ENCODE peak calls at places on chromosome 4, in four cellular contexts. One of them, this sample, is unnamed.

GRCh38 chr4:167622481-167623240 is 388.4 kb upstream of the SPOCK3 start:
- DNase-seq in HepG2: peak; percentile 10
- DNase-seq in SK-N-SH: peak; percentile 53
- DNase-seq in K562: peak; percentile 50
- DNase-seq in this sample: peak; percentile 70

GRCh38 chr4:46993075-46994006 is at the start of gene GABRA4:
- DNase-seq in HepG2: no peak
- DNase-seq in SK-N-SH: no peak
- DNase-seq in K562: no peak
- DNase-seq in this sample: peak; percentile 53

GRCh38 chr4:47483722-47484121 is 1.4 kb upstream of the ATP10D start:
- DNase-seq in HepG2: no peak
- DNase-seq in SK-N-SH: no peak
- DNase-seq in K562: no peak
- DNase-seq in this sample: no peak

GRCh38 chr4:127006509-127006908 is 626.2 kb upstream of the INTU start:
- DNase-seq in HepG2: no peak
- DNase-seq in SK-N-SH: no peak
- DNase-seq in K562: no peak
- DNase-seq in this sample: no peak

GRCh38 chr4:98318521-98318920 is 57.3 kb downstream of the RAP1GDS1 start:
- DNase-seq in HepG2: peak; percentile 70
- DNase-seq in SK-N-SH: no peak
- DNase-seq in K562: no peak
- DNase-seq in this sample: no peak

GRCh38 chr4:38449506-38450174 is 214.4 kb upstream of the KLF3 start:
- DNase-seq in HepG2: peak; percentile 51
- DNase-seq in SK-N-SH: no peak
- DNase-seq in K562: no peak
- DNase-seq in this sample: peak; percentile 55

GRCh38 chr4:30821891-30822612 is 101.9 kb downstream of the PCDH7 start:
- DNase-seq in HepG2: no peak
- DNase-seq in SK-N-SH: peak; percentile 10
- DNase-seq in K562: no peak
- DNase-seq in this sample: no peak

GRCh38 chr4:122826596-122827257 is at the start of gene FGF2:
- DNase-seq in HepG2: no peak
- DNase-seq in SK-N-SH: peak; percentile 89
- DNase-seq in K562: peak; percentile 76
- DNase-seq in this sample: peak; percentile 78

GRCh38 chr4:121817701-121818100 is 6.0 kb downstream of the CCNA2 start:
- DNase-seq in HepG2: no peak
- DNase-seq in SK-N-SH: no peak
- DNase-seq in K562: no peak
- DNase-seq in this sample: no peak

GRCh38 chr4:187491959-187492358 is 503.6 kb upstream of the ZFP42 start:
- DNase-seq in HepG2: no peak
- DNase-seq in SK-N-SH: no peak
- DNase-seq in K562: no peak
- DNase-seq in this sample: no peak

GRCh38 chr4:86935833-86936721 is 1.3 kb downstream of the AFF1 start:
- DNase-seq in HepG2: peak; percentile 62
- DNase-seq in SK-N-SH: no peak
- DNase-seq in K562: peak; percentile 91
- DNase-seq in this sample: peak; percentile 74

GRCh38 chr4:108683479-108683878 is 33.1 kb downstream of the OSTC start:
- DNase-seq in HepG2: peak; percentile 15
- DNase-seq in SK-N-SH: peak; percentile 8
- DNase-seq in K562: peak; percentile 30
- DNase-seq in this sample: no peak

GRCh38 chr4:54063224-54063623 is 1.2 kb downstream of the CHIC2 start:
- DNase-seq in HepG2: peak; percentile 52
- DNase-seq in SK-N-SH: no peak
- DNase-seq in K562: peak; percentile 11
- DNase-seq in this sample: no peak

GRCh38 chr4:47065099-47065498 is 33.7 kb downstream of the GABRB1 start:
- DNase-seq in HepG2: no peak
- DNase-seq in SK-N-SH: no peak
- DNase-seq in K562: no peak
- DNase-seq in this sample: no peak

GRCh38 chr4:189021831-189022230 is 882.6 kb downstream of the TRIML1 start:
- DNase-seq in HepG2: no peak
- DNase-seq in SK-N-SH: no peak
- DNase-seq in K562: no peak
- DNase-seq in this sample: no peak

DNA sequence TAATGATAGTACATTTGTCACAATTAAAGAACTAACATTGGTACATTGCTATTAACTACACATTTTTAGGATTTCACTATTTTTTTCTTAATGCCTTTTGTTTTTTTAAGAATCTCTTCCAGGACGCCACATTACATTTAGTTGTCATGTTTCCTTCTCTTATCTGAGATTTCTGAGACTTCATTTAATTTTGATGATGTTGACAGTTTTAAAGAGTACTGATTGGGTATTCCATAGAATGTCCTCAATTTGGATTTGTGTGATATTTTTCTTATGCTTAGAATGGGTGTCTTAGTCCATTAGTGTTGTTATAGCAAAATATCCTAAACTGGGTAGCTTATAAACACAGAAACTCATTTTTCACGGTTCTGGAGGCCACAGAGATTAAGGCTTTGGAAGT is 1095.5 kb upstream of the LCORL start:
- DNase-seq in HepG2: no peak
- DNase-seq in SK-N-SH: no peak
- DNase-seq in K562: no peak
- DNase-seq in this sample: no peak
- TF ChIP-seq FOXJ3 in HepG2: no peak
- TF ChIP-seq FOXJ3 in SK-N-SH: no peak
- TF ChIP-seq FOXJ3 in K562: no peak
- TF ChIP-seq FOXJ3 in this sample: no peak

GRCh38 chr4:41214158-41215146 is at the start of gene APBB2:
- DNase-seq in HepG2: peak; percentile 94
- DNase-seq in SK-N-SH: peak; percentile 98
- DNase-seq in K562: peak; percentile 74
- DNase-seq in this sample: peak; percentile 96
- TF ChIP-seq FOXJ3 in HepG2: no peak
- TF ChIP-seq FOXJ3 in SK-N-SH: no peak
- TF ChIP-seq FOXJ3 in K562: no peak
- TF ChIP-seq FOXJ3 in this sample: no peak

GRCh38 chr4:106767991-106768390 is 268.1 kb downstream of the DKK2 start:
- DNase-seq in HepG2: no peak
- DNase-seq in SK-N-SH: no peak
- DNase-seq in K562: no peak
- DNase-seq in this sample: no peak

GRCh38 chr4:106775636-106776035 is 260.5 kb downstream of the DKK2 start:
- DNase-seq in HepG2: peak; percentile 13
- DNase-seq in SK-N-SH: no peak
- DNase-seq in K562: no peak
- DNase-seq in this sample: no peak

DNA sequence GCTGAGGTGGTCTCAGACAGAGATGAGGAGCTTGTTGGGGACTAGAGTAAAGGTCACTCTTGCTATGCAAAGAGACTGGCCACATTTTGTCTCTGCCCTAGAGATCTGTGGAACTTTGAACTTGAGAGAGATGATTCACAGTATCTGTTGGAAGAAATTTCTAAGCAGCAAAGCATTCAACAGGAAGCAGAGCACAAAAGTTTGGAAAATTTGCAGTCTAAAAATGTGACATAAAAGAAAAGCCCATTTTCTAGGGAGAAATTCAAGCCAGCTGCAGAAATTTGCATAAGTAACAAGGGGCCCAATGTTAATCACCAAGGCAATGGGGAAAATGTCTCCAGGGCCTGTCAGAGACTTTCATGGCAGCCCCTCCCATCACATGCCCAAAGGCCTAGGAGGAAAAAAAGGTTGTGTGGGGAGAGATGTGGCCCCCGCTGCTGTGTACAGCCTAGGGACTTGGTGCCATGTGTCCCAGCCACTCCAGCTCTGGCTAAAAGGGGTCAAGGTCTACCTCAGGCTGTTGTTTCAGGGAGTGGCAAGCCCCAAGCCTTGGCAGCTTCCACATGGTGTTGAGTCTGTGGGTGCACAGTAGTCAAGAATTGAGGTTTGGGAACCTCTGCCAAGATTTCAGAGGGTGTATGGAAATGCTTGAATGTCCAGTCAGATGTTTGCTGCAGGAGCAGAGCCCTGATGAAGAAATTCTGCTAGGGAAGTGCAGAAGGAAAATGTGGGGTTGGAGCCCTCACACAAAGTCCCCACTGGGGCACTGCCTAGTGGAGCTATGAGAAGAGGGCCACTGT is 262.8 kb downstream of the DKK2 start:
- DNase-seq in HepG2: no peak
- DNase-seq in SK-N-SH: no peak
- DNase-seq in K562: no peak
- DNase-seq in this sample: no peak
- TF ChIP-seq FOXJ3 in HepG2: no peak
- TF ChIP-seq FOXJ3 in SK-N-SH: no peak
- TF ChIP-seq FOXJ3 in K562: no peak
- TF ChIP-seq FOXJ3 in this sample: no peak

GRCh38 chr4:55742655-55743191 is 76.9 kb upstream of the EXOC1L start:
- DNase-seq in HepG2: peak; percentile 3
- DNase-seq in SK-N-SH: peak; percentile 53
- DNase-seq in K562: peak; percentile 74
- DNase-seq in this sample: no peak
- TF ChIP-seq FOXJ3 in HepG2: no peak
- TF ChIP-seq FOXJ3 in SK-N-SH: peak; percentile 65
- TF ChIP-seq FOXJ3 in K562: no peak
- TF ChIP-seq FOXJ3 in this sample: no peak

DNA sequence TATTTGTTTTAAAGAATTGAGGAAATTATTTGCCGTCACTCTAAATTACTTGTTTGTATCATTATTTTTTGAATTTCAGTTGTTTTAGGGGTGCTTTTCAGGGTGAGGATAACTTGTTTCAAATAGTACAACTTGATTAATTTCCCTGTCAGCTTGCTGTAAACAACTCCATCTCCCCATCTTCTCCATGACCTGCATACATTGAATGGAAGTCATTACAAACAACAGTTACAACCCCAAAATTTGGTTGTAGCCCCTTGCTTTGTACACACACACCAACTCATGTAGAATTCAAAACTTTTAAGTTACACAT is 1.4 kb downstream of the MTHFD2L start:
- DNase-seq in HepG2: no peak
- DNase-seq in SK-N-SH: no peak
- DNase-seq in K562: no peak
- DNase-seq in this sample: no peak
- TF ChIP-seq FOXJ3 in HepG2: no peak
- TF ChIP-seq FOXJ3 in SK-N-SH: no peak
- TF ChIP-seq FOXJ3 in K562: no peak
- TF ChIP-seq FOXJ3 in this sample: no peak

DNA sequence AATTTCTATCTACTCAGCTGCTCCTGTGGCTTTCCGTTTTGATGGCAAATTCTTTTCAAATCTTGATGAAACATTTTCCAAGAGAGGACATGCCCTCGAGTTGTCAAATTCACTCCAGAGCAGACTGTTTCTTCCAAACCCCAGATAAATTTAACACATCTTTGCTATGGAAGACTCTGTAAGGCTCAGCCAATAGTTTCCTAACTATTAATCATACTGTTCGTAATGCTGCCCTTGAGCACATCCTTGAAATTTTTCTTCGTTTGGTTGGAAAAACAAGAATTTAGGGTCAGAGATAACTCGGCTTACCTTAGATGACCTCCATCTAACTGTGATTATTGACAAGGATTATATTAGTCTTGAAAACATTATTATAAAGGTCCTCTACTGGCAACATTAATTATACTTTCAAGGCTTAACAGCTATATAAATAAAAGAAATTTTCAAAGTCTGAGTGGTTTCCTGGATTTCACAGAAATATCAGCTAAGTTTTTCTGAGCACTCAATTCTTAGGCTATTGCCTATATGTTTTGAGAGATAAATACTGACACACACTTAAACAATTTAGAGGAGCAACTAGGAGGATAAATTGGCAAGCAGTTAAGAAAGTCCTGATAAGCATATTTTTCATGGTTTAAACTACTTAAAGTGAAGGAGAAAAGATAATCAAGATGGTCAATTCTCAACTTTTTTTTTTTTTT is 2.5 kb upstream of the MGARP start:
- DNase-seq in HepG2: no peak
- DNase-seq in SK-N-SH: no peak
- DNase-seq in K562: no peak
- DNase-seq in this sample: no peak
- TF ChIP-seq FOXJ3 in HepG2: no peak
- TF ChIP-seq FOXJ3 in SK-N-SH: no peak
- TF ChIP-seq FOXJ3 in K562: no peak
- TF ChIP-seq FOXJ3 in this sample: no peak